ENCODE peak calls at places on chromosomes 6 and 20, in six cellular contexts. One of them, this sample, is unnamed.

GRCh38 chr6:35487653-35488516 is 9.0 kb downstream of the TEAD3 start:
- DNase-seq in GM23248: peak; percentile 37
- DNase-seq in H9: peak; percentile 62
- DNase-seq in H1: peak; percentile 53
- DNase-seq in mesenchymal stem cell: no peak
- DNase-seq in mammary epithelial cell: peak; percentile 52
- DNase-seq in this sample: peak; percentile 76

GRCh38 chr20:48339147-48339985 is 488.4 kb downstream of the PREX1 start:
- DNase-seq in GM23248: peak; percentile 75
- DNase-seq in H9: no peak
- DNase-seq in H1: no peak
- DNase-seq in mesenchymal stem cell: peak; percentile 22
- DNase-seq in mammary epithelial cell: no peak
- DNase-seq in this sample: no peak

GRCh38 chr20:58141971-58142842 is 86.2 kb downstream of the ANKRD60 start:
- DNase-seq in GM23248: no peak
- DNase-seq in H9: peak; percentile 5
- DNase-seq in H1: no peak
- DNase-seq in mesenchymal stem cell: no peak
- DNase-seq in mammary epithelial cell: no peak
- DNase-seq in this sample: peak; percentile 22

GRCh38 chr6:156585859-156586258 is 191.3 kb upstream of the ARID1B start:
- DNase-seq in GM23248: no peak
- DNase-seq in H9: no peak
- DNase-seq in H1: no peak
- DNase-seq in mesenchymal stem cell: no peak
- DNase-seq in mammary epithelial cell: no peak
- DNase-seq in this sample: no peak

GRCh38 chr20:25859649-25860530 is 163.2 kb upstream of the ZNF337 start:
- DNase-seq in GM23248: peak; percentile 82
- DNase-seq in H9: peak; percentile 73
- DNase-seq in H1: no peak
- DNase-seq in mesenchymal stem cell: peak; percentile 69
- DNase-seq in mammary epithelial cell: peak; percentile 35
- DNase-seq in this sample: peak; percentile 89

GRCh38 chr6:37314803-37315515 is 38.8 kb upstream of the RNF8 start:
- DNase-seq in GM23248: peak; percentile 30
- DNase-seq in H9: peak; percentile 71
- DNase-seq in H1: peak; percentile 54
- DNase-seq in mesenchymal stem cell: peak; percentile 86
- DNase-seq in mammary epithelial cell: peak; percentile 50
- DNase-seq in this sample: peak; percentile 86

GRCh38 chr6:36908758-36909157 is 23.0 kb downstream of the C6orf89 start:
- DNase-seq in GM23248: no peak
- DNase-seq in H9: no peak
- DNase-seq in H1: no peak
- DNase-seq in mesenchymal stem cell: peak; percentile 73
- DNase-seq in mammary epithelial cell: no peak
- DNase-seq in this sample: no peak

GRCh38 chr6:11618533-11618932 is 81.0 kb downstream of the TMEM170B start:
- DNase-seq in GM23248: peak; percentile 26
- DNase-seq in H9: no peak
- DNase-seq in H1: no peak
- DNase-seq in mesenchymal stem cell: peak; percentile 45
- DNase-seq in mammary epithelial cell: no peak
- DNase-seq in this sample: no peak

GRCh38 chr6:84774174-84775158 is 10.1 kb upstream of the TBX18 start:
- DNase-seq in GM23248: peak; percentile 85
- DNase-seq in H9: peak; percentile 88
- DNase-seq in H1: peak; percentile 92
- DNase-seq in mesenchymal stem cell: peak; percentile 53
- DNase-seq in mammary epithelial cell: peak; percentile 47
- DNase-seq in this sample: peak; percentile 93

GRCh38 chr6:119575721-119576120 is 226.2 kb upstream of the MAN1A1 start:
- DNase-seq in GM23248: peak; percentile 87
- DNase-seq in H9: no peak
- DNase-seq in H1: no peak
- DNase-seq in mesenchymal stem cell: peak; percentile 87
- DNase-seq in mammary epithelial cell: peak; percentile 93
- DNase-seq in this sample: no peak

GRCh38 chr20:25552977-25553376 is 32.4 kb downstream of the NINL start:
- DNase-seq in GM23248: no peak
- DNase-seq in H9: no peak
- DNase-seq in H1: no peak
- DNase-seq in mesenchymal stem cell: no peak
- DNase-seq in mammary epithelial cell: no peak
- DNase-seq in this sample: no peak

GRCh38 chr6:45377041-45377554 is 636 bp downstream of the SUPT3H start:
- DNase-seq in GM23248: peak; percentile 58
- DNase-seq in H9: no peak
- DNase-seq in H1: no peak
- DNase-seq in mesenchymal stem cell: no peak
- DNase-seq in mammary epithelial cell: peak; percentile 17
- DNase-seq in this sample: no peak

GRCh38 chr6:127879685-127880084 is 21.2 kb downstream of the THEMIS start:
- DNase-seq in GM23248: peak; percentile 9
- DNase-seq in H9: peak; percentile 91
- DNase-seq in H1: peak; percentile 74
- DNase-seq in mesenchymal stem cell: peak; percentile 14
- DNase-seq in mammary epithelial cell: no peak
- DNase-seq in this sample: peak; percentile 89

GRCh38 chr6:17768388-17768787 is 61.7 kb upstream of the NUP153 start:
- DNase-seq in GM23248: peak; percentile 38
- DNase-seq in H9: no peak
- DNase-seq in H1: no peak
- DNase-seq in mesenchymal stem cell: peak; percentile 37
- DNase-seq in mammary epithelial cell: peak; percentile 14
- DNase-seq in this sample: peak; percentile 61

GRCh38 chr6:111625511-111626331 is 20.0 kb upstream of the TRAF3IP2 start:
- DNase-seq in GM23248: peak; percentile 77
- DNase-seq in H9: no peak
- DNase-seq in H1: no peak
- DNase-seq in mesenchymal stem cell: peak; percentile 14
- DNase-seq in mammary epithelial cell: peak; percentile 53
- DNase-seq in this sample: no peak

GRCh38 chr6:138654715-138655634 is 118.6 kb upstream of the CCDC28A start:
- DNase-seq in GM23248: peak; percentile 91
- DNase-seq in H9: no peak
- DNase-seq in H1: no peak
- DNase-seq in mesenchymal stem cell: peak; percentile 38
- DNase-seq in mammary epithelial cell: peak; percentile 78
- DNase-seq in this sample: no peak

GRCh38 chr6:166419268-166419667 is 36.5 kb upstream of the MPC1 start:
- DNase-seq in GM23248: no peak
- DNase-seq in H9: no peak
- DNase-seq in H1: no peak
- DNase-seq in mesenchymal stem cell: peak; percentile 61
- DNase-seq in mammary epithelial cell: peak; percentile 76
- DNase-seq in this sample: no peak

GRCh38 chr6:133341607-133342158 is 100.5 kb downstream of the EYA4 start:
- DNase-seq in GM23248: peak; percentile 35
- DNase-seq in H9: no peak
- DNase-seq in H1: no peak
- DNase-seq in mesenchymal stem cell: peak; percentile 86
- DNase-seq in mammary epithelial cell: no peak
- DNase-seq in this sample: no peak

GRCh38 chr6:43766964-43767461 is 3.0 kb upstream of the VEGFA start:
- DNase-seq in GM23248: no peak
- DNase-seq in H9: no peak
- DNase-seq in H1: no peak
- DNase-seq in mesenchymal stem cell: no peak
- DNase-seq in mammary epithelial cell: no peak
- DNase-seq in this sample: no peak
- H3K9ac ChIP-seq in GM23248: no peak overlapping the region
- H3K9ac ChIP-seq in H9: no peak overlapping the region
- H3K9ac ChIP-seq in H1: no peak overlapping the region
- H3K9ac ChIP-seq in mesenchymal stem cell: no peak overlapping the region
- H3K9ac ChIP-seq in mammary epithelial cell: no peak overlapping the region
- H3K9ac ChIP-seq in this sample: no peak overlapping the region

GRCh38 chr20:63518351-63518861 is 2.2 kb upstream of the PPDPF start:
- DNase-seq in GM23248: no peak
- DNase-seq in H9: peak; percentile 52
- DNase-seq in H1: peak; percentile 59
- DNase-seq in mesenchymal stem cell: no peak
- DNase-seq in mammary epithelial cell: no peak
- DNase-seq in this sample: no peak

GRCh38 chr20:63520594-63520938 is at the start of gene PPDPF:
- DNase-seq in GM23248: peak; percentile 91
- DNase-seq in H9: no peak
- DNase-seq in H1: peak; percentile 88
- DNase-seq in mesenchymal stem cell: peak; percentile 72
- DNase-seq in mammary epithelial cell: peak; percentile 78
- DNase-seq in this sample: no peak

GRCh38 chr20:63520939-63521601 is 505 bp downstream of the PPDPF start:
- DNase-seq in GM23248: peak; percentile 91
- DNase-seq in H9: peak; percentile 54
- DNase-seq in H1: peak; percentile 79
- DNase-seq in mesenchymal stem cell: peak; percentile 58
- DNase-seq in mammary epithelial cell: peak; percentile 86
- DNase-seq in this sample: peak; percentile 83

GRCh38 chr20:63518946-63519764 is 1.4 kb upstream of the PPDPF start:
- DNase-seq in GM23248: no peak
- DNase-seq in H9: peak; percentile 41
- DNase-seq in H1: peak; percentile 60
- DNase-seq in mesenchymal stem cell: no peak
- DNase-seq in mammary epithelial cell: no peak
- DNase-seq in this sample: peak; percentile 69

DNA sequence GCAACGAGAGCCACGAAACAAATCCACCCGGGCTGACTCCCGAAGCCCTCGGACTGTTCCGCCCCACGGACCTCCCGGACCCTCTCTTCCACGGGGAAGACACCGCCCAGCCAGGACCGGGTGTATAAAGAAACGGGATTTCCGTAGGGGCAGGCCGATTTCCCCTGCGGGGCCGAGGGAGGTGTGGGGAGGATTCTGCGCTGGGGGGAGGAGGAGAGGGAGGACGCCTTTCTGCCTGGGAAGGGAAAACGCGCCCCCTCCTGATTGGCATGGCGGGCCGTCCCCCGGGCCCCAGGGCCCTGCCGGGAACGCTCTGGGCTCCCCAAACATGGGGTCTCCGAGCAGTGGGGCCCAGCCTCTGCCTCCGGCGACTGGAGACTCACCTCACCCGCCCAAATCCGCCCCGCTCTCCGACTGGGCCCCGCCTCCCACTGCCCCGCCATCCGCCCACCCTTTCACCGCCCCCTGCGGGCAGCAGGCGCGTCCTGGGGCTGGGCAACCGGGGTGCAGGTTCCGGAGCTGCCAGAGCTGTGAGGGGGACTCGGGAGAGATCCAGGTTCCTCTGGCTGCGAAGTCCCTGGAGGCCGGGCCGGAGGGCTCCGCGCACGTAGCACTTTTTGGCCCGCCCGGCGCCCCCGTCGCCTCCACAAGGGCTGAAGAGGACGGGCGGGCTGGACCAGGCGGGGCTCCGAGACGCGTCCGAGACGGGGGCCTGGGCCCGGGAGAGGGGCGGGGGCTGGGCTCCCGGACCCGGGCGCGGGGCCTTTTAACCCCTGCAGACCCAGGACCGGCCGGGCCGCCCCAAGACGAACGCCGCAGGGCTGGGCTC is 586 bp upstream of the PPDPF start:
- DNase-seq in GM23248: peak; percentile 74
- DNase-seq in H9: peak; percentile 80
- DNase-seq in H1: peak; percentile 86
- DNase-seq in mesenchymal stem cell: peak; percentile 66
- DNase-seq in mammary epithelial cell: peak; percentile 61
- DNase-seq in this sample: peak; percentile 93
- H3K27ac ChIP-seq in GM23248: peak overlapping the region; percentile 75
- H3K27ac ChIP-seq in H9: no peak overlapping the region
- H3K27ac ChIP-seq in H1: no peak overlapping the region
- H3K27ac ChIP-seq in mesenchymal stem cell: no peak overlapping the region
- H3K27ac ChIP-seq in mammary epithelial cell: peak overlapping the region; percentile 52
- H3K27ac ChIP-seq in this sample: peak overlapping the region; percentile 53

GRCh38 chr6:144217264-144217663 is 66.9 kb downstream of the STX11 start:
- DNase-seq in GM23248: peak; percentile 52
- DNase-seq in H9: no peak
- DNase-seq in H1: no peak
- DNase-seq in mesenchymal stem cell: peak; percentile 80
- DNase-seq in mammary epithelial cell: no peak
- DNase-seq in this sample: no peak
- H3K9ac ChIP-seq in GM23248: peak overlapping the region; percentile 94
- H3K9ac ChIP-seq in H9: no peak overlapping the region
- H3K9ac ChIP-seq in H1: no peak overlapping the region
- H3K9ac ChIP-seq in mesenchymal stem cell: peak overlapping the region; percentile 91
- H3K9ac ChIP-seq in mammary epithelial cell: no peak overlapping the region
- H3K9ac ChIP-seq in this sample: no peak overlapping the region

GRCh38 chr20:51221791-51222408 is 199.0 kb upstream of the KCNG1 start:
- DNase-seq in GM23248: peak; percentile 74
- DNase-seq in H9: peak; percentile 72
- DNase-seq in H1: peak; percentile 55
- DNase-seq in mesenchymal stem cell: peak; percentile 24
- DNase-seq in mammary epithelial cell: peak; percentile 31
- DNase-seq in this sample: peak; percentile 91
- H3K27ac ChIP-seq in GM23248: no peak overlapping the region
- H3K27ac ChIP-seq in H9: no peak overlapping the region
- H3K27ac ChIP-seq in H1: no peak overlapping the region
- H3K27ac ChIP-seq in mesenchymal stem cell: no peak overlapping the region
- H3K27ac ChIP-seq in mammary epithelial cell: no peak overlapping the region
- H3K27ac ChIP-seq in this sample: peak overlapping the region; percentile 19

GRCh38 chr6:143747347-143747842 is 69.6 kb downstream of the PHACTR2 start:
- DNase-seq in GM23248: no peak
- DNase-seq in H9: peak; percentile 48
- DNase-seq in H1: no peak
- DNase-seq in mesenchymal stem cell: no peak
- DNase-seq in mammary epithelial cell: no peak
- DNase-seq in this sample: peak; percentile 88

GRCh38 chr6:143743256-143744166 is 65.7 kb downstream of the PHACTR2 start:
- DNase-seq in GM23248: peak; percentile 18
- DNase-seq in H9: no peak
- DNase-seq in H1: no peak
- DNase-seq in mesenchymal stem cell: peak; percentile 20
- DNase-seq in mammary epithelial cell: no peak
- DNase-seq in this sample: no peak

GRCh38 chr6:143745160-143746133 is 67.7 kb downstream of the PHACTR2 start:
- DNase-seq in GM23248: peak; percentile 43
- DNase-seq in H9: peak; percentile 58
- DNase-seq in H1: no peak
- DNase-seq in mesenchymal stem cell: peak; percentile 73
- DNase-seq in mammary epithelial cell: no peak
- DNase-seq in this sample: peak; percentile 78

GRCh38 chr6:143744593-143745151 is 66.9 kb downstream of the PHACTR2 start:
- DNase-seq in GM23248: no peak
- DNase-seq in H9: no peak
- DNase-seq in H1: no peak
- DNase-seq in mesenchymal stem cell: peak; percentile 44
- DNase-seq in mammary epithelial cell: no peak
- DNase-seq in this sample: peak; percentile 63

GRCh38 chr6:143746202-143747119 is 68.7 kb downstream of the PHACTR2 start:
- DNase-seq in GM23248: no peak
- DNase-seq in H9: peak; percentile 90
- DNase-seq in H1: peak; percentile 73
- DNase-seq in mesenchymal stem cell: no peak
- DNase-seq in mammary epithelial cell: no peak
- DNase-seq in this sample: peak; percentile 91
- H3K9ac ChIP-seq in GM23248: peak overlapping the region; percentile 8
- H3K9ac ChIP-seq in H9: peak overlapping the region; percentile 51
- H3K9ac ChIP-seq in H1: no peak overlapping the region
- H3K9ac ChIP-seq in mesenchymal stem cell: peak overlapping the region; percentile 57
- H3K9ac ChIP-seq in mammary epithelial cell: no peak overlapping the region
- H3K9ac ChIP-seq in this sample: peak overlapping the region; percentile 31

GRCh38 chr20:49887251-49887827 is 28.0 kb downstream of the SPATA2 start:
- DNase-seq in GM23248: peak; percentile 40
- DNase-seq in H9: no peak
- DNase-seq in H1: no peak
- DNase-seq in mesenchymal stem cell: no peak
- DNase-seq in mammary epithelial cell: no peak
- DNase-seq in this sample: no peak
- H3K27ac ChIP-seq in GM23248: no peak overlapping the region
- H3K27ac ChIP-seq in H9: no peak overlapping the region
- H3K27ac ChIP-seq in H1: no peak overlapping the region
- H3K27ac ChIP-seq in mesenchymal stem cell: peak overlapping the region; percentile 87
- H3K27ac ChIP-seq in mammary epithelial cell: no peak overlapping the region
- H3K27ac ChIP-seq in this sample: peak overlapping the region; percentile 76

This sample was measured in endodermal cell.